ENCODE peak calls at places on chromosomes 6 and 20, in four cellular contexts. P is GM12878, E is WTC11, A is K562. R is an unnamed sample.

GRCh38 chr6:3607171-3607570 is 144.3 kb downstream of the PXDC1 start:
- DNase-seq in P (no peak), E (no peak), A (no peak), R (no peak)

GRCh38 chr20:25195962-25196700 is 619 bp downstream of the ENTPD6 start:
- DNase-seq in P (no peak), E (peak; percentile 61), A (peak; percentile 11), R (peak; percentile 42)

GRCh38 chr6:44627879-44628271 is 240.4 kb downstream of the CDC5L start:
- DNase-seq in P (no peak), E (no peak), A (no peak), R (no peak)

GRCh38 chr6:122248844-122249243 is 150.6 kb upstream of the HSF2 start:
- DNase-seq in P (no peak), E (no peak), A (no peak), R (no peak)

GRCh38 chr20:7911586-7912330 is 28.5 kb downstream of the HAO1 start:
- DNase-seq in P (no peak), E (no peak), A (no peak), R (no peak)

GRCh38 chr20:43821795-43822194 is 92.9 kb upstream of the TOX2 start:
- DNase-seq in P (no peak), E (no peak), A (no peak), R (no peak)

GRCh38 chr20:45938727-45939438 is 4.4 kb downstream of the PCIF1 start:
- DNase-seq in P (no peak), E (peak; percentile 54), A (no peak), R (no peak)

GRCh38 chr6:7479801-7480266 is 61.6 kb upstream of the DSP start:
- DNase-seq in P (no peak), E (no peak), A (peak; percentile 21), R (no peak)

GRCh38 chr6:90714319-90714718 is 127.4 kb upstream of the MAP3K7 start:
- DNase-seq in P (no peak), E (no peak), A (no peak), R (no peak)

GRCh38 chr6:52155791-52156576 is 30.2 kb upstream of the IL17A start:
- DNase-seq in P (peak; percentile 87), E (no peak), A (no peak), R (no peak)

GRCh38 chr20:56843386-56843785 is 214.3 kb downstream of the TFAP2C start:
- DNase-seq in P (no peak), E (no peak), A (no peak), R (no peak)

GRCh38 chr20:56851552-56851951 is 222.4 kb downstream of the TFAP2C start:
- DNase-seq in P (no peak), E (no peak), A (no peak), R (no peak)

GRCh38 chr20:56845546-56846081 is 216.5 kb downstream of the TFAP2C start:
- DNase-seq in P (no peak), E (no peak), A (no peak), R (no peak)

GRCh38 chr20:56843817-56844216 is 214.7 kb downstream of the TFAP2C start:
- DNase-seq in P (no peak), E (peak; percentile 52), A (peak; percentile 6), R (no peak)

DNA sequence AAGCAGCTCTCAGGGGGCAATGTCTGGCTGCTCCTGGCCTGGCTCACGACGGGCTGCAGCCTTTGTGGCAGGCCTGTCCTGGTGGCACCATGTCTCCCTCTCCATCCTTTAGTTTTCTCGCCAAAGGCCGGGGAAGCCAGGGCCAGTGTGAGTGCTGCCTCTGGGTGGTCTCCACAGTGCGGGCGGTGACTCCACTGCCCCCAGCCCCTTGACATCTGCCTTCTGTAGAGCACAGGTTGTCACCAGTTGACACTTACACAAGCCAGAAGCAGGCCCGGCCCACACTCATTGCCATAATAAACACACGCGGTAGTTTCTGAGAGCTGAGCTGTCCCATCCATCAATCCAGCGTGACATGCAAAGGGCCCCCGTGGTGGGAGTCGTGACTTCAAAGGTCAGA is 219.5 kb downstream of the TFAP2C start:
- DNase-seq in P (no peak), E (no peak), A (no peak), R (no peak)
- TF ChIP-seq ESRRA in P (no peak), E (no peak), A (no peak), R (no peak)

GRCh38 chr6:139230421-139230840 is 61.4 kb downstream of the TXLNB start:
- DNase-seq in P (no peak), E (no peak), A (no peak), R (no peak)
- TF ChIP-seq CTCF in P (peak; percentile 17), E (no peak), A (no peak), R (no peak)

DNA sequence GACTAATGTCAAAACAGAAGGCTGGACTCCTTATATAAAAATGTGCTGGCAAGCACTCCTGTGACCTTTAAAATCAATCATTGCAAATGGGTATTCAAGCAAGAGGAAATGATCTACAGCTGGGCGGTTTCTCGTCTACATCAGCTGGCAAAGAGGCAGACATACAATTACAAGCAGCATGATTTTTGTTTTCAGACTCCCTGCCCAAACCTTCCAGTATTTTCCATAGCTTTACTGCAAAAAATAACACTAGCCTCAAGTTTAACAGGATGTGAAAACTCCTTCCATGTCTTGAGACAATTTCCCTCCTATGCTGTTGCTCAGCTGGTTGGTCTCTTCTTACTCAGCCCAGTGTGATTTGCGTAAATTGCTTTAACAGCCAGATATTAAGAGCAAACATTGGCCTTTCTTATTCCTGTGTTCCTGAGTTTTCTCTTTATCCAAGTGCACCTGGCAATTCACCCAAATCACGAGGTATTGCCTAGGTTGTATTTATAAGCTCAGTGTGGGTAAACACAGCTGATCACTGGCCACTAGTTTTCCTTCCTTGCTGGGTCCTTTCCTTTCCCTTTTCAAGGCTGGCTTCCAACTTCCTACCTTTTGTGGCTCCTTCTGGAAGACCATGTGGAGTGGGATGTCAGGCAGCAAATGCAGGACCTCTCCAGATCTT is 130.4 kb downstream of the MOXD1 start:
- DNase-seq in P (no peak), E (no peak), A (no peak), R (no peak)
- TF ChIP-seq CREB1 in P (no peak), E (no peak), A (no peak), R (no peak)

GRCh38 chr20:10965936-10966470 is 292.2 kb upstream of the JAG1 start:
- DNase-seq in P (no peak), E (no peak), A (no peak), R (no peak)
- TF ChIP-seq ESRRA in P (no peak), E (no peak), A (no peak), R (no peak)